ENCODE peak calls at places on chromosomes 7 and 10, in ten cellular contexts. B, I, Z, W, A, K, D, L, F and V are unnamed samples. For H3K4me1, the result is how much of the 10 kb centered on the place peaks cover.

GRCh38 chr7:129923709-129924108 is 29.1 kb downstream of the UBE2H start:
- DNase-seq in B (no peak), I (peak), Z (no peak), W (no peak), A (peak), K (no peak), D (peak), L (no peak), F (no peak), V (no peak)

GRCh38 chr10:46014683-46015405 is 15.6 kb downstream of the NCOA4 start:
- DNase-seq in B (no peak), I (no peak), Z (no peak), W (no peak), A (peak), K (no peak), D (no peak), L (no peak), F (no peak), V (no peak)

GRCh38 chr10:91653214-91653875 is 20.5 kb upstream of the PPP1R3C start:
- DNase-seq in B (no peak), I (peak), Z (no peak), W (no peak), A (peak), K (peak), D (no peak), L (no peak), F (no peak), V (no peak)

GRCh38 chr7:108464743-108465142 is 8.5 kb upstream of the NRCAM start:
- DNase-seq in B (no peak), I (no peak), Z (no peak), W (no peak), A (peak), K (no peak), D (no peak), L (no peak), F (no peak), V (no peak)

GRCh38 chr7:105648561-105649401 is 67.5 kb upstream of the EFCAB10 start:
- DNase-seq in B (no peak), I (no peak), Z (no peak), W (no peak), A (no peak), K (peak), D (no peak), L (no peak), F (no peak), V (no peak)

GRCh38 chr7:78141533-78142281 is 343.1 kb downstream of the PHTF2 start:
- DNase-seq in B (no peak), I (peak), Z (no peak), W (no peak), A (peak), K (no peak), D (no peak), L (no peak), F (no peak), V (no peak)

GRCh38 chr7:64045301-64046040 is at the start of gene ZNF727:
- DNase-seq in B (peak), I (no peak), Z (peak), W (peak), A (no peak), K (no peak), D (peak), L (peak), F (peak), V (no peak)

GRCh38 chr7:16223963-16224707 is 197.2 kb downstream of the CRPPA start:
- DNase-seq in B (no peak), I (no peak), Z (no peak), W (no peak), A (no peak), K (no peak), D (no peak), L (no peak), F (no peak), V (no peak)

GRCh38 chr7:73811760-73812168 is 19.0 kb upstream of the CLDN4 start:
- DNase-seq in B (peak), I (peak), Z (peak), W (peak), A (peak), K (peak), D (peak), L (peak), F (peak), V (no peak)

GRCh38 chr7:106394526-106394925 is 109.7 kb upstream of the NAMPT start:
- DNase-seq in B (no peak), I (no peak), Z (no peak), W (no peak), A (no peak), K (no peak), D (no peak), L (no peak), F (no peak), V (no peak)

GRCh38 chr10:103539751-103540150 is 46.2 kb downstream of the NEURL1 start:
- DNase-seq in B (no peak), I (no peak), Z (no peak), W (no peak), A (no peak), K (no peak), D (no peak), L (no peak), F (no peak), V (no peak)

GRCh38 chr10:45006631-45007030 is 5.9 kb downstream of the ZNF22 start:
- DNase-seq in B (no peak), I (no peak), Z (no peak), W (no peak), A (no peak), K (peak), D (no peak), L (no peak), F (no peak), V (no peak)

GRCh38 chr10:132374612-132375011 is 22.4 kb upstream of the PWWP2B start:
- DNase-seq in B (peak), I (no peak), Z (peak), W (no peak), A (no peak), K (no peak), D (no peak), L (peak), F (peak), V (no peak)

GRCh38 chr7:9978111-9979064 is 995.3 kb upstream of the PHF14 start:
- DNase-seq in B (no peak), I (no peak), Z (no peak), W (no peak), A (no peak), K (no peak), D (peak), L (no peak), F (no peak), V (no peak)

GRCh38 chr10:43395571-43396060 is 13.4 kb downstream of the HNRNPF start:
- DNase-seq in B (no peak), I (peak), Z (no peak), W (no peak), A (peak), K (no peak), D (peak), L (no peak), F (peak), V (no peak)

GRCh38 chr7:27235387-27236052 is 7.1 kb upstream of the EVX1 start:
- DNase-seq in B (no peak), I (peak), Z (no peak), W (peak), A (no peak), K (peak), D (no peak), L (peak), F (peak), V (no peak)

GRCh38 chr10:91162495-91163268 is 57.8 kb upstream of the PCGF5 start:
- DNase-seq in B (peak), I (peak), Z (peak), W (peak), A (peak), K (no peak), D (peak), L (peak), F (peak), V (no peak)

GRCh38 chr7:27940341-27940740 is 200.4 kb downstream of the TAX1BP1 start:
- DNase-seq in B (no peak), I (no peak), Z (no peak), W (no peak), A (no peak), K (no peak), D (no peak), L (no peak), F (no peak), V (no peak)

GRCh38 chr7:157829491-157829890 is 492.7 kb downstream of the DNAJB6 start:
- DNase-seq in B (no peak), I (no peak), Z (no peak), W (no peak), A (no peak), K (no peak), D (no peak), L (no peak), F (no peak), V (no peak)

GRCh38 chr10:3886666-3887251 is 101.8 kb upstream of the KLF6 start:
- DNase-seq in B (no peak), I (peak), Z (no peak), W (no peak), A (peak), K (peak), D (no peak), L (peak), F (no peak), V (no peak)

GRCh38 chr7:47320296-47320695 is 261.6 kb downstream of the TNS3 start:
- DNase-seq in B (no peak), I (no peak), Z (no peak), W (no peak), A (peak), K (no peak), D (no peak), L (no peak), F (no peak), V (no peak)

GRCh38 chr7:87498893-87499292 is 23.4 kb upstream of the ABCB4 start:
- DNase-seq in B (no peak), I (no peak), Z (no peak), W (no peak), A (no peak), K (no peak), D (no peak), L (no peak), F (no peak), V (no peak)

GRCh38 chr10:89129850-89130396 is 77.2 kb downstream of the CH25H start:
- DNase-seq in B (no peak), I (peak), Z (peak), W (no peak), A (peak), K (no peak), D (no peak), L (no peak), F (no peak), V (no peak)

GRCh38 chr10:30160431-30160982 is 101.1 kb upstream of the JCAD start:
- DNase-seq in B (no peak), I (peak), Z (no peak), W (no peak), A (no peak), K (no peak), D (no peak), L (no peak), F (no peak), V (no peak)

DNA sequence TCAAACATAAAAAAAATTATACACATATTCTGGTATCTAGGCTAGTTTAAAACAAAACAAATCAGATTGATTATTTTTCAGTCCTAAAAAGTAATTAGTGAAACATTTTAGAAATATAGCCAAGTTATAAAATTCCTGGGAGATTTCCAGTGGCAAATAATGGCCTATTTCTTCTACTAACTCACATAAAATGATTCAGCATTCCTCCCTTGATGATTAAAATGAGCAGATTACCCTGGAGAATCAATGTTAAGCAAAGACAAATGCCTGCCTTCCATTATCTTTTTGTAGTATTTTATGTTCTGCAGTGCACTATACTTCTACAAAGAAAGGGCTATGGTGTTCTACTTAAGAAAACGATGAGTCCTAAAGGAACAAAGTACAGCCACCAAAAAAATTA is 53.7 kb downstream of the PARD3 start:
- DNase-seq in B (no peak), I (no peak), Z (no peak), W (no peak), A (no peak), K (no peak), D (no peak), L (no peak), F (no peak), V (no peak)
- H3K4me1 ChIP-seq in B (under half), I (half or more), Z (under half), W (half or more), A (under half), K (under half), D (under half), L (under half), F (under half), V (half or more)

DNA sequence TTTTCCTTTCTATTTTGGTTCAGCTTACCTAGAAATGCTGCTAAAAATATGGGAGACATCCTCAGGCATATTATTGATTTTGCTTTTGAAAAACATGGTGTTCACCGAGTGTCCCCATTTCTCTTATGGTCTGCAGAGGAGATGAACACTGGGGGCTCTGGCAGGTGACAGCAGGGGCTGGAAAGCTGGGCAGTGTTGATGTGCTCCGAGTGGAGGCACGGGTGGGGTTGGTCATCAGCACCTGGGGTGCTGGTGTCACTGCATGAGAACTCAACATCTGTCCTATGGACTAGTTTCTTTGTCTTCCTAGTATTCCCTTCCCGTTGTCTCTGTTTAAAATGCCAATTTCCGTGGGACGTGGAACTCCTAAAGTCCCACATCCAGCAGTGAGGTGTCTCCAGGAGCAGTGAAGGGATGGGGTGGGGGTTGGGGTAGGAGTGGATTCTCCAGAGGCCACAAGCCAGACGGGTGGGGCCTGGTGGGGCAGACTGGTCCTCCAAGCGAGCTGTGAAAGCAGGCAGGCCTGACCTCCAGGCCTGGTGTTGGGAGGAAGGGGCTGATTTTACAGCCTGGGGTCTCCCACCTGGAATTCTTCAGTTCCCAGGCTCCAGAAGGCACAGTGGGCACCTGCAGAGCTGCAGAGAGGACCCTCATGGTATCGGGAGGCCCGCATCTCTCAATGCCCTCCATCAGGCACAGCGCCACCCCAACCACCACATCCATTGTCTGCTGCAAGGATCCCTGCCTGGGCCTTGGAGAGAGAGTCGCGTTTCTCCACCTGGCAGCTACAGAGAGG is 24.4 kb downstream of the ZNF775 start:
- DNase-seq in B (no peak), I (no peak), Z (no peak), W (no peak), A (no peak), K (no peak), D (no peak), L (no peak), F (no peak), V (no peak)
- H3K4me1 ChIP-seq in B (under half), I (under half), Z (under half), W (under half), A (under half), K (under half), D (under half), L (under half), F (under half), V (under half)

DNA sequence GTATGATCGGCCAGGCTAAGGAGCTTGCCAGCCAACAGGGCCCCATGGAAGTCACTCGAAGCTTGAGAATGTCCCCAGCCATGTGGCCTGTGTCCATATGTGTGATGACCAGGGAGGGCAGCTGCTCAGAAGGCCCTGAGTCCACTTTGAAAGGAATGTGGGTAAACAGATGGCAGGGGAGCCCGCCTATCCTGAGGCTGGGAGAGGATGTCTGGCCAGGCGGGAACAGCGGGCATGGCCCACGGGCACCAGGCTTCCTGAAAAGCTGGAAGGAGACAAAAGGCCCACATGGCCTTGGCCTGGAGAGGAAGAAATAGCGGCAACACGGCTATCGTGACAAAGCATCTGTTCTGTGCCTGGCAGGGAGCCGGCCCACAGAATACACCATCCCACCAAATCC is 137.9 kb upstream of the PPIF start:
- DNase-seq in B (no peak), I (no peak), Z (no peak), W (no peak), A (no peak), K (no peak), D (no peak), L (no peak), F (no peak), V (no peak)
- H3K4me1 ChIP-seq in B (under half), I (under half), Z (under half), W (under half), A (under half), K (under half), D (under half), L (under half), F (under half), V (under half)

GRCh38 chr10:79400567-79401004 is 44.8 kb downstream of the ZCCHC24 start:
- DNase-seq in B (no peak), I (peak), Z (peak), W (peak), A (no peak), K (no peak), D (peak), L (no peak), F (peak), V (no peak)
- H3K4me1 ChIP-seq in B (half or more), I (half or more), Z (half or more), W (under half), A (half or more), K (under half), D (under half), L (half or more), F (half or more), V (under half)

DNA sequence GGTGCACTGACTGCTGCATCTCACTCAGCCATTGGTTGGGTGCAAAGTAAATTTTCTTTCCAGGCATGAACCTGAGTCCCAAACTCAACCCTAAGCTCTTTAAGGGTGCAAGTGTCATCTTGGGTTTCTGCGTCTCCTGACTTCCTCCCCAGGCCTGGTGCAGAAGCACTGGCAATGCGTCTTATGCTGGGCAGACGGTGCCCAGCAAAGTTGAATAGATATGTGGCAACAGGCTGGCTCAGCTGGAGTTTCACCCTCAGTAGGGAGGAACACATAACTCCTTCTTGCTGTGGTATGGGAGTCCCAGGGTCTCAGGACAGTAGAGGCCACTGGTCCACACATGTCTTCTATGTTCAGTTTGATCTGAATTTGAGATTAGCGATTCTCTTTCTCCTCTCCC is 181.3 kb downstream of the RPS24 start:
- DNase-seq in B (peak), I (no peak), Z (no peak), W (no peak), A (no peak), K (no peak), D (no peak), L (no peak), F (no peak), V (no peak)
- H3K4me1 ChIP-seq in B (under half), I (half or more), Z (under half), W (under half), A (under half), K (under half), D (under half), L (under half), F (under half), V (under half)

DNA sequence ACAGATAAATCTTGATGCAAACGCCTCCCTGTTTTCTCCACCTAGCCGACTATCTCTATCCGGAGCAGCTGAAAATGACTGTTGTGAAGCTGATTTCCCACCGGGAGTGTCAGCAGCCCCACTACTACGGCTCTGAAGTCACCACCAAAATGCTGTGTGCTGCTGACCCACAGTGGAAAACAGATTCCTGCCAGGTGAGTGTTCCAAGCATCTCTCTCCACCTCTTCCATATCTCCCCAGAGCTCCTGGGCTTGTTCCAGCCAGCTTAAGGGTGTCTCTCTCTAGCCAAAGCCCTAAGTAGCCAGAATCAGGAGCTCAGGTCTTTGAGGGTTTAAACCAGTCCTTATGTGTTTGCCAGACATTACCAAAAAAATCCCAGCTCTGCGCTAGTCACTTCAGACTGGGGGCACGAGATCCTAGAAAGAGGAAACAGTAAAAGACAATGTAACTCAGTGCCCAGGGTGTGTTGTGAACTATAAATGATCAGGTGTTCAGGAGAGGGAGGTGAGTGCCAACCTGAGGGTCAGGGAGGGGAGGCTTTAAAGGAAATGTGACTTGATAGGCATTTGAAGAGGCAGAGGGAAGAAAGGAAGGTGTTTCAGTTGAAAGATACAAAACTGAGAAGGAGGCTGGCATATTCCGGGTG is 4.4 kb downstream of the PLAU start:
- DNase-seq in B (no peak), I (no peak), Z (no peak), W (no peak), A (no peak), K (no peak), D (no peak), L (no peak), F (no peak), V (no peak)
- H3K4me1 ChIP-seq in B (under half), I (under half), Z (under half), W (half or more), A (under half), K (under half), D (under half), L (under half), F (under half), V (under half)

GRCh38 chr10:94678475-94678874 is 5.1 kb upstream of the CYP2C18 start:
- DNase-seq in B (no peak), I (no peak), Z (no peak), W (no peak), A (no peak), K (no peak), D (no peak), L (no peak), F (no peak), V (no peak)
- H3K4me1 ChIP-seq in B (under half), I (under half), Z (under half), W (under half), A (under half), K (under half), D (under half), L (under half), F (under half), V (under half)

DNA sequence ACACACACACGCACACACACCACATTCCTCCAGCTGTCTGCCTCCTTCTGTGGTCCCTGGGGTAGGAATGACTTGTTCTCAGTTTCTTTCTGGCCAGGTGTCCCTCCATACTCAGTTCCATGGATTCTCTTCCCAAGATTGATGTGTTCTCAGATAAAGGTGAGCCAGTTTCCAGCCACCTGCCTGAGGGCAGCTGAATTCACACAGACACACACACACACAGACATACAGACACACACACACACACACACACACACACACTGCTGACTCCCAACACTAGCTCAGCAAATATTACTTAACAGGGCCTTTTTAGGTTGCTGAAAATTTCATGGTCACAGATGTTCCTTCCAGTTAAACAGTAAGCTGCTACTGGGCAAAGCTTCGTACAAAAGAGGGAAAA is 45.4 kb upstream of the GDF10 start:
- DNase-seq in B (no peak), I (peak), Z (no peak), W (no peak), A (no peak), K (no peak), D (no peak), L (no peak), F (no peak), V (no peak)
- H3K4me1 ChIP-seq in B (under half), I (under half), Z (under half), W (under half), A (under half), K (under half), D (under half), L (under half), F (under half), V (under half)